ENCODE peak calls at places on chromosome 21, in nine cellular contexts. R is heart right ventricle, P is bronchial epithelial cell, T is K562, K is H1, L is IMR-90, V is right lobe of liver, F is choroid plexus epithelial cell, H is Panc1. A is an unnamed sample.

GRCh38 chr21:20701235-20701634 is 297.0 kb upstream of the NCAM2 start:
- DNase-seq in R (no peak), P (peak), T (no peak), K (no peak), L (no peak), V (no peak), F (no peak), H (no peak), A (no peak)

GRCh38 chr21:33070921-33071877 is 1.3 kb downstream of the OLIG1 start:
- DNase-seq in R (no peak), P (no peak), T (no peak), K (no peak), L (no peak), V (no peak), F (peak), H (no peak), A (peak)

GRCh38 chr21:14453964-14454641 is 71.2 kb upstream of the HSPA13 start:
- DNase-seq in R (no peak), P (no peak), T (peak), K (no peak), L (no peak), V (no peak), F (no peak), H (no peak), A (no peak)

GRCh38 chr21:46083271-46084040 is 14.5 kb upstream of the COL6A2 start:
- DNase-seq in R (no peak), P (no peak), T (peak), K (no peak), L (no peak), V (no peak), F (no peak), H (no peak), A (no peak)

GRCh38 chr21:43867936-43868335 is 2.9 kb downstream of the AGPAT3 start:
- DNase-seq in R (no peak), P (no peak), T (no peak), K (no peak), L (no peak), V (no peak), F (no peak), H (no peak), A (no peak)

GRCh38 chr21:28590722-28591121 is 402.0 kb downstream of the LTN1 start:
- DNase-seq in R (no peak), P (no peak), T (no peak), K (peak), L (no peak), V (no peak), F (no peak), H (no peak), A (no peak)

GRCh38 chr21:46036696-46037337 is 55.2 kb downstream of the COL6A1 start:
- DNase-seq in R (no peak), P (no peak), T (peak), K (no peak), L (no peak), V (no peak), F (no peak), H (no peak), A (no peak)

GRCh38 chr21:46000731-46001641 is 19.4 kb downstream of the COL6A1 start:
- DNase-seq in R (peak), P (no peak), T (peak), K (no peak), L (no peak), V (peak), F (no peak), H (no peak), A (no peak)

GRCh38 chr21:45443595-45444181 is 38.7 kb downstream of the COL18A1 start:
- DNase-seq in R (no peak), P (no peak), T (no peak), K (no peak), L (no peak), V (peak), F (no peak), H (no peak), A (no peak)

GRCh38 chr21:33682992-33683627 is 40.8 kb downstream of the ITSN1 start:
- DNase-seq in R (no peak), P (peak), T (no peak), K (peak), L (peak), V (no peak), F (peak), H (peak), A (peak)

GRCh38 chr21:39048064-39048463 is 135.2 kb downstream of the PSMG1 start:
- DNase-seq in R (peak), P (peak), T (no peak), K (no peak), L (peak), V (no peak), F (peak), H (no peak), A (peak)

DNA sequence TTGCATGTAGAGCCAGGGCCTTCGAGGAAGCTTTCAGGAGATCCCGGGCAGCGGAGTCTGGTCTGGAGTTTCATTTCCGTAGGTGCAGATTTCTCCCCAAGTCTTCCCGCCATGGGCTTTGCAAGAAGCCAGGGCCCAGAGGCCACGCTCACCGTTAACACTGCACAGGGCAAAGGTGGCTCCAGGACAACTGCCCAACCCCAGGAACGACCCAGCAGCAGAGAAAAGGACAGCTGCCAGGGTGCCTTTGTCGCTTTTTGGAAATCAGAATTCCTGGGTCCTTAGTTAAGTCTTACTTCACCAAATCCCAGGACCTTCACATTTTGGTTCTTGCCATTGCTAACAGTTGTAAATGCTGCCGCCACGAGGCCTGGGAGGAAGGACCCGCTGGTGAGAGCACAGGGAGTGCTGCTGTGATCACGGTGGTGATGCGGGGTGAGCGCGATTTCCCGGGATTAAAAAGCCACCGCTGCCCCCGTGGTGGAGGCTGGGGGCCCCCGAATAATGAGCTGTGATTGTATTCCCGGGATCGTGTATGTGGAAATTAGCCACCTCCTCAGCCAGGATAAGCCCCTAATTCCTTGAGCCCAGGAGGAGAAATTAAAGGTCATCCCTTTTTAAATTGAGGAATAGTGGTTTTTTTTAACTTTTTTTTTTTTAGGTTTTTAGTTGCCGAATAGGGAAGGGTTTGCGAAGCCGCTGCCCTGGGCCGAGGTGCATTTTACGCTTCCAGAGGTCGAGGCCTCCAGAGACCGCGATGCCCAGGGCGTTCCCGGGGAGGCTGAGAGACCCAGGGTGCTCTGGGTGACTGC is 8.2 kb downstream of the SIM2 start:
- DNase-seq in R (no peak), P (no peak), T (no peak), K (no peak), L (peak), V (no peak), F (peak), H (no peak), A (peak)
- TF ChIP-seq CTCF in R (no peak), P (peak), T (peak), K (no peak), L (no peak), V (no peak), F (peak), H (no peak), A (peak)

DNA sequence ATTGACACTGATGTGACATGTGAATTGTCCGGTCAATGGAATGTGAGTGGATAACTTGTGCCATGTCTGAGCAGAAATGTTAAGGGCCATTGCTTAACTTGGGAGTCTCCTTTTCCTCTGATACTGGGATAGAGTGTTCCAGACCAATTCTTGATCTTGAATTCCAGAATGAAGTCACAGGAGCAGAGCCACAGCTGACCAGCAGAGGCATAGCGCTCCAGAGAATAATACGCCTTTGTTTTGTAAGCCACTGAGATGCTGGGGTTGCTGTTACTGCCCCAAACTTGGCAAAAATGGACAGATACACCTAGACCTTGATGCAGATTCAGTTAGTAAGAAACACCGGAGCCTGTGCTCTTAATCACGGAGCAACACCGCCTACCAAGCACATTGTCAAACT is 6.3 kb downstream of the KCNJ6 start:
- DNase-seq in R (no peak), P (no peak), T (no peak), K (no peak), L (no peak), V (no peak), F (no peak), H (no peak), A (no peak)
- TF ChIP-seq CTCF in R (no peak), P (no peak), T (no peak), K (peak), L (no peak), V (no peak), F (peak), H (peak), A (no peak)

DNA sequence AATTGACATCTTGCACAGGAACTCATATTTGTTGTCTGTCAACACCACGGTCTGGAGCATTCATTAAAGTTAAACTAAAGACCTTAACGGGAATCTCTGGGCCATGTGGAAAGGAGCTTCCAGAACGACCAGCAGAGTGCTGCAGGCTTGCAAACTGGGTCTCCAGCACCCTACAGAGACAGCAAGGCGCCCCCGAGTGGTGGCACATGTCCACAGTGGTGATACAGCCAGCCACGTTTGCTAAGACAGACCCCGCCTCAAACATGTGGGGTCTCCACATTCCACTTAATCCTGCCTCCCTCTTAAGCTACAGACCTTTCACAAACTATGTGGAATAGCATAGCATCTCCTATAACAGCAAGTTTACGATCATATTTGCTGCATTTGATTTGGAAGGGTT is 96.5 kb upstream of the BACE2 start:
- DNase-seq in R (no peak), P (no peak), T (no peak), K (peak), L (no peak), V (no peak), F (no peak), H (no peak), A (no peak)
- TF ChIP-seq CTCF in R (no peak), P (peak), T (peak), K (peak), L (no peak), V (no peak), F (no peak), H (peak), A (no peak)

GRCh38 chr21:42467613-42467983 is 28.4 kb downstream of the RSPH1 start:
- DNase-seq in R (no peak), P (no peak), T (no peak), K (no peak), L (no peak), V (no peak), F (no peak), H (no peak), A (no peak)
- TF ChIP-seq CTCF in R (no peak), P (no peak), T (no peak), K (no peak), L (no peak), V (no peak), F (no peak), H (no peak), A (no peak)

DNA sequence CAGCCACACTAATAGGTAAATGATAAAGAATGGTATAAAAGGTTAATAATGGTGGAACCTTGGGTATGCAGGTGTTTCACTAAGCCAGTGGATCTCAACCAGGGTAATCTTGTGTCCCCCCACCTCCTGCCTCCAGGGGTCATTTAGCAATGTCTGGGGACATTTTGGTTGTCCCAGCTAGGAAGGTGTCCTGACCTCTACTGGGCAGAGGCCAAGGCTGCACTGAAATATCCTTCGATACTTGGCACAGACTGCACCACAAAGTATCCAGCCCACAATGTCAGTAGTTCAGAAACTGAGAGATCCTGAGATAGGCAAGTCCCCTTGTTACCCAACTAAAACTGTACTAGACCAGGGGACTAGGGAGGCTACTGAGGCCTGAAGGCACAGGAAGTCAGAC is 113.6 kb upstream of the TIAM1 start:
- DNase-seq in R (no peak), P (no peak), T (no peak), K (no peak), L (no peak), V (no peak), F (no peak), H (no peak), A (no peak)
- TF ChIP-seq CTCF in R (no peak), P (no peak), T (peak), K (peak), L (no peak), V (no peak), F (peak), H (no peak), A (no peak)

GRCh38 chr21:30257773-30258172 is 25.0 kb downstream of the KRTAP24-1 start:
- DNase-seq in R (no peak), P (peak), T (peak), K (no peak), L (no peak), V (no peak), F (peak), H (no peak), A (peak)
- TF ChIP-seq CTCF in R (peak), P (peak), T (peak), K (peak), L (no peak), V (peak), F (peak), H (peak), A (peak)

GRCh38 chr21:25283720-25284119 is 323.6 kb downstream of the MRPL39 start:
- DNase-seq in R (no peak), P (peak), T (no peak), K (no peak), L (peak), V (no peak), F (peak), H (no peak), A (peak)
- TF ChIP-seq CTCF in R (no peak), P (peak), T (no peak), K (no peak), L (peak), V (no peak), F (peak), H (peak), A (peak)

GRCh38 chr21:35368326-35368725 is 319.2 kb upstream of the RUNX1 start:
- DNase-seq in R (no peak), P (peak), T (no peak), K (no peak), L (no peak), V (no peak), F (no peak), H (no peak), A (no peak)
- TF ChIP-seq CTCF in R (no peak), P (peak), T (no peak), K (no peak), L (no peak), V (no peak), F (no peak), H (no peak), A (no peak)

A was measured in cardiac muscle cell.